ENCODE peak calls at places on chromosomes 12 and 14, in four cellular contexts. N is kidney tubule cell, O is midbrain, Z is NCI-H460. H is an unnamed sample.

GRCh38 chr12:53966070-53966384 is 6.9 kb upstream of the HOXC11 start:
- DNase-seq in N (no peak), O (no peak), Z (no peak), H (no peak)

GRCh38 chr14:99047436-99048110 is 224.4 kb downstream of the BCL11B start:
- DNase-seq in N (no peak), O (no peak), Z (no peak), H (no peak)

GRCh38 chr12:122917508-122918227 is 21.7 kb upstream of the VPS37B start:
- DNase-seq in N (peak; percentile 30), O (no peak), Z (no peak), H (no peak)

GRCh38 chr12:132418393-132418925 is 71.5 kb upstream of the FBRSL1 start:
- DNase-seq in N (no peak), O (no peak), Z (no peak), H (no peak)

GRCh38 chr12:63086149-63086915 is 64.7 kb downstream of the AVPR1A start:
- DNase-seq in N (no peak), O (no peak), Z (no peak), H (no peak)

GRCh38 chr14:106070242-106070641 is 543.9 kb downstream of the TMEM121 start:
- DNase-seq in N (no peak), O (no peak), Z (no peak), H (no peak)

GRCh38 chr12:85182699-85183098 is 97.3 kb upstream of the ALX1 start:
- DNase-seq in N (peak; percentile 63), O (no peak), Z (no peak), H (no peak)

GRCh38 chr12:124311292-124312109 is 16.6 kb downstream of the RFLNA start:
- DNase-seq in N (no peak), O (no peak), Z (no peak), H (no peak)

GRCh38 chr14:70921669-70922068 is 14.4 kb downstream of the PCNX1 start:
- DNase-seq in N (no peak), O (no peak), Z (peak; percentile 34), H (no peak)

GRCh38 chr12:6376079-6376941 is 947 bp upstream of the SCNN1A start:
- DNase-seq in N (peak; percentile 78), O (no peak), Z (peak; percentile 33), H (peak; percentile 30)

GRCh38 chr14:72699852-72700257 is 194.0 kb downstream of the DPF3 start:
- DNase-seq in N (no peak), O (no peak), Z (no peak), H (peak; percentile 4)

GRCh38 chr14:61430066-61430757 is 108.8 kb downstream of the PRKCH start:
- DNase-seq in N (peak; percentile 59), O (no peak), Z (no peak), H (no peak)

GRCh38 chr12:14723763-14724162 is 27.4 kb upstream of the GUCY2C start:
- DNase-seq in N (peak; percentile 50), O (peak; percentile 7), Z (peak; percentile 39), H (peak; percentile 56)

GRCh38 chr12:103043531-103044445 is 86.3 kb downstream of the ASCL1 start:
- DNase-seq in N (no peak), O (peak; percentile 5), Z (no peak), H (no peak)

GRCh38 chr12:15797818-15798217 is 8.6 kb upstream of the EPS8 start:
- DNase-seq in N (peak; percentile 47), O (no peak), Z (no peak), H (no peak)

GRCh38 chr14:25121342-25122129 is 71.6 kb upstream of the STXBP6 start:
- DNase-seq in N (peak; percentile 44), O (no peak), Z (peak; percentile 65), H (no peak)

GRCh38 chr12:80196419-80196818 is 97.1 kb downstream of the OTOGL start:
- DNase-seq in N (no peak), O (no peak), Z (no peak), H (no peak)

GRCh38 chr14:54920052-54920451 is 17.4 kb upstream of the GCH1 start:
- DNase-seq in N (no peak), O (no peak), Z (no peak), H (no peak)

GRCh38 chr14:20278414-20278813 is 27.3 kb downstream of the TTC5 start:
- DNase-seq in N (peak; percentile 67), O (no peak), Z (no peak), H (peak; percentile 21)

GRCh38 chr14:22553445-22553844 is 35.6 kb downstream of the DAD1 start:
- DNase-seq in N (no peak), O (no peak), Z (no peak), H (no peak)

GRCh38 chr12:47775100-47775911 is 2.3 kb downstream of the SLC48A1 start:
- DNase-seq in N (peak; percentile 57), O (peak; percentile 48), Z (no peak), H (no peak)

GRCh38 chr14:93032301-93032929 is 83.3 kb downstream of the ITPK1 start:
- DNase-seq in N (peak; percentile 57), O (no peak), Z (peak; percentile 59), H (no peak)

GRCh38 chr12:130463818-130464663 is 126.4 kb downstream of the PIWIL1 start:
- DNase-seq in N (no peak), O (no peak), Z (no peak), H (no peak)

GRCh38 chr12:52305921-52306705 is 14.8 kb upstream of the KRT81 start:
- DNase-seq in N (no peak), O (no peak), Z (no peak), H (no peak)

GRCh38 chr12:54984602-54985376 is at the start of gene TESPA1:
- DNase-seq in N (no peak), O (no peak), Z (no peak), H (no peak)

GRCh38 chr12:6378709-6379427 is 3.5 kb upstream of the SCNN1A start:
- DNase-seq in N (no peak), O (peak; percentile 7), Z (no peak), H (no peak)

GRCh38 chr12:120229071-120229582 is 28.2 kb upstream of the RPLP0 start:
- DNase-seq in N (peak; percentile 59), O (no peak), Z (peak; percentile 64), H (no peak)

GRCh38 chr12:11856971-11857370 is 207.5 kb downstream of the ETV6 start:
- DNase-seq in N (no peak), O (no peak), Z (no peak), H (no peak)

GRCh38 chr12:24773996-24774395 is 174.9 kb downstream of the BCAT1 start:
- DNase-seq in N (no peak), O (no peak), Z (no peak), H (no peak)

GRCh38 chr12:57208946-57209282 is 7.7 kb upstream of the NXPH4 start:
- DNase-seq in N (no peak), O (peak; percentile 58), Z (no peak), H (no peak)

GRCh38 chr14:65169351-65169750 is 67.0 kb upstream of the MAX start:
- DNase-seq in N (peak; percentile 28), O (peak; percentile 66), Z (no peak), H (no peak)

GRCh38 chr12:3193131-3193530 is 116.0 kb downstream of the TSPAN9 start:
- DNase-seq in N (no peak), O (no peak), Z (no peak), H (no peak)

GRCh38 chr14:33568935-33569579 is 381.8 kb downstream of the EGLN3 start:
- DNase-seq in N (no peak), O (no peak), Z (no peak), H (peak; percentile 75)

GRCh38 chr12:101794574-101794973 is 36.2 kb downstream of the GNPTAB start:
- DNase-seq in N (no peak), O (no peak), Z (no peak), H (no peak)

GRCh38 chr12:85281947-85282312 is 1.9 kb downstream of the ALX1 start:
- DNase-seq in N (no peak), O (no peak), Z (no peak), H (no peak)

GRCh38 chr12:96034631-96035282 is 630 bp downstream of the LTA4H start:
- DNase-seq in N (peak; percentile 49), O (peak; percentile 19), Z (no peak), H (peak; percentile 52)

GRCh38 chr12:121917950-121918678 is at the start of gene CFAP251:
- DNase-seq in N (peak; percentile 90), O (peak; percentile 89), Z (peak; percentile 88), H (peak; percentile 81)

GRCh38 chr12:76614364-76614763 is 54.8 kb upstream of the OSBPL8 start:
- DNase-seq in N (no peak), O (no peak), Z (no peak), H (no peak)

GRCh38 chr12:15631007-15631715 is 158.0 kb downstream of the EPS8 start:
- DNase-seq in N (no peak), O (no peak), Z (no peak), H (no peak)